ENCODE peak calls at places on chromosomes 5 and 9, in four cellular contexts. T is uterus, G is HepG2, D is gastrocnemius medialis. Q is an unnamed sample.

GRCh38 chr9:135615666-135616620 is 23.4 kb downstream of the GLT6D1 start:
- DNase-seq in T (no peak), G (no peak), D (no peak), Q (no peak)

GRCh38 chr9:113949206-113950078 is 73.3 kb downstream of the ZNF618 start:
- DNase-seq in T (no peak), G (no peak), D (no peak), Q (no peak)

GRCh38 chr9:98495530-98495929 is 213.2 kb downstream of the GABBR2 start:
- DNase-seq in T (no peak), G (no peak), D (no peak), Q (no peak)

GRCh38 chr9:27625751-27626628 is 52.7 kb upstream of the C9orf72 start:
- DNase-seq in T (no peak), G (no peak), D (no peak), Q (no peak)

GRCh38 chr9:17349816-17350215 is 215.0 kb downstream of the CNTLN start:
- DNase-seq in T (no peak), G (no peak), D (no peak), Q (no peak)

GRCh38 chr9:83620841-83621636 is 1.9 kb upstream of the IDNK start:
- DNase-seq in T (no peak), G (peak), D (no peak), Q (peak)

GRCh38 chr5:40410231-40410861 is 269.4 kb upstream of the PTGER4 start:
- DNase-seq in T (no peak), G (no peak), D (peak), Q (no peak)

GRCh38 chr5:10524376-10525123 is 39.3 kb upstream of the ANKRD33B start:
- DNase-seq in T (no peak), G (no peak), D (peak), Q (no peak)

GRCh38 chr5:141889282-141889871 is 11.2 kb upstream of the PCDH1 start:
- DNase-seq in T (no peak), G (no peak), D (no peak), Q (peak)

GRCh38 chr9:133184971-133185370 is 21.3 kb upstream of the GBGT1 start:
- DNase-seq in T (peak), G (peak), D (no peak), Q (peak)

GRCh38 chr9:127567119-127567897 is 44.8 kb upstream of the STXBP1 start:
- DNase-seq in T (peak), G (no peak), D (peak), Q (peak)

GRCh38 chr9:78363221-78363620 is 66.3 kb downstream of the PSAT1 start:
- DNase-seq in T (no peak), G (no peak), D (no peak), Q (no peak)

GRCh38 chr5:138439537-138440225 is 824 bp downstream of the REEP2 start:
- DNase-seq in T (no peak), G (no peak), D (no peak), Q (no peak)

GRCh38 chr5:96692436-96692835 is 30.3 kb downstream of the CAST start:
- DNase-seq in T (no peak), G (no peak), D (no peak), Q (peak)

GRCh38 chr9:96256800-96257199 is 45.2 kb downstream of the HSD17B3 start:
- DNase-seq in T (no peak), G (peak), D (no peak), Q (no peak)

GRCh38 chr9:71607571-71607970 is 160.7 kb downstream of the CEMIP2 start:
- DNase-seq in T (no peak), G (no peak), D (peak), Q (no peak)

GRCh38 chr5:55638455-55638854 is 73.7 kb downstream of the SLC38A9 start:
- DNase-seq in T (no peak), G (no peak), D (no peak), Q (no peak)
- TF ChIP-seq POLR2A in T (no peak), G (no peak), D (no peak), Q (no peak)

DNA sequence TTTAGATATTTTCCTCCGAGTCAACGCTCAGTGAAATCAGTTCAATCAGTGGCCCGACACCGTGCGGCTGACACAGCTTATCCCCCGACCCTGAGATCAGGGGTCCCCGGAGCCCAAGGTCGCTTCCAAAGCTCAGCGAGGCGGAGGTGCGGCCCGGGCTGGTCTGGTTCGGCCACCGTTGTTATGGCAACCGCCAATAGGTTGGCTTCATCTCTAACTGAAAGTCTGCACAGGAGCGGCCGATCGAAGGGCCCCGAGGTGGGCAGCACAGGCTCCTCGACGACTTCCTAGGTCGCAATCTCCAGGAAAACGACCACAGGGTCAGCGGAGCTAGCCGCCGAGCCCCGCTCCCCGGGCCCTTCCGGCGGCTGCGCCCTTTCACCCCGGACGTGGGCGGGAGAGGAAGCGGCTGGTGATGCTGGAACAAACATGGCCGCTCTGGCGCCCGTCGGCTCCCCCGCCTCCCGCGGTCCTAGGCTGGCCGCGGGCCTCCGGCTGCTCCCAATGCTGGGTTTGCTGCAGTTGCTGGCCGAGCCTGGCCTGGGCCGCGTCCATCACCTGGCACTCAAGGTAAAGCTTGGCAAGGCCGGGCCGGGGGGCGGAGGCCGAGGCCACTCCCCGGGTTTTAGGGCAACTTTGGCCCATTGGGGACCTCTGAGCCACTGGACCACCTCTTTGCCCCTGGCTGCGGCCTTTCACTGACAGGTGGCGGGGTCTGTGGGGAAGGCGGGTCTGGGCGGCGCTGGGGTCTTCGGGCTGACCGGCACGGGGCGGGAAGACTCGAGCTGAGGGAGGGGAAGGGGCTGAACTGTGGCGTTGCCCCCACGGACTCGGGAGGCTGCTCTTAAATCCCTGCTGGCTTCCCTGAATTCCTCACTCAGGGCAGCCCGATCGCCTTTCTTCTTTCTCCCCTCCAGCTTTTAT is at the start of gene GPR107:
- DNase-seq in T (peak), G (peak), D (peak), Q (peak)
- TF ChIP-seq POLR2A in T (peak), G (peak), D (peak), Q (peak)

GRCh38 chr5:160457255-160457654 is 35.6 kb downstream of the PTTG1 start:
- DNase-seq in T (no peak), G (no peak), D (no peak), Q (no peak)

GRCh38 chr5:160461378-160461777 is 39.7 kb downstream of the PTTG1 start:
- DNase-seq in T (no peak), G (no peak), D (no peak), Q (no peak)

GRCh38 chr5:160460377-160461049 is 38.9 kb downstream of the PTTG1 start:
- DNase-seq in T (no peak), G (no peak), D (no peak), Q (no peak)

GRCh38 chr5:160456778-160457177 is 35.1 kb downstream of the PTTG1 start:
- DNase-seq in T (no peak), G (no peak), D (no peak), Q (no peak)

GRCh38 chr5:160458971-160459800 is 37.5 kb downstream of the PTTG1 start:
- DNase-seq in T (no peak), G (no peak), D (no peak), Q (no peak)
- TF ChIP-seq POLR2A in T (no peak), G (no peak), D (no peak), Q (no peak)

DNA sequence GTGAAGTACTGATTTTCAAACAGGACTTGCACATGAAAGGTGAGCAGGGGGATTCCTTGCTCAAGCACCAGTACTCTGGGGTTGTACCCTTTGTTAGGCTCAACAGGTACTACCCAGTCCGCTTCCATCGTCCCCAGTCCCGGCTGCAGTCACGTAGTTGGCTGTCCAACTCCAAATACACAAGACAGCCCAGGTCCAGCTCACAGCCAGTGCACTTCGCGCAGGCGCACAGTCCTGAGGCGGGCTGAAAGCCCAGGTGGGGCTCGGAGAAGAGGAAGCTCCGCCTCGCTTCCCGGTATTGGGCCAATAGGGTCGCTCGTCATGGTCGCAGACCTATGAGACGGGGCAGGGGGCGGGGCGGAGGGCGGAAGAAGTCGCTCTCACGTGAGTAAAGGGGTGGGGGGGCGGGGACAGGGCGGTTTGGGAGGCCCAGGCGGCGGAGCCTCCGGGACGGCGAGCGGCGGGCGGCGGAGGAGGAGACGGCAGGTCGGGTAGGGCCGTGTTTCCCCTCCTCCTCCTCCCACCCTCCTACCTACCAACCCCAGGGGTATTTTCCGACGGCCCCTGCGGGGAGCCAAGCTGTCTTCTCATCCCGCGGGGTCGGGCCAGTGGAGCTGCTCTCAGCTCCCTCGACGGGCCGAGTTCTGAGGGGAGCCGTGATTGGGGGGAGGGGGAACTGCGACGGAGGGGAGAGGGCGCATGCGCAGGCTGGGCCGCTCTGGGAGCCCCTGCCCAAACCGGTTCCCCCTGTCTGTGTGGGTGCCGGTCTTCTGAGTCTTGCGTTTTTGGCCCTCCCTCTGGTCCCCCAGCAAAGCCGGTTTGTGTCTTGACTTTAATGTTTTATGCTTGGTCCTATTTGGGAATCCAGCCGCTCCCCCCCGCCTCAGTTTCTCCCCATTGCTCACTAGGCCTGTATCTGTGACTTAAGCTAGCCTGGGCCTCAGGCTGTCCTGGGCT is at the start of gene RABGAP1:
- DNase-seq in T (peak), G (peak), D (peak), Q (peak)
- TF ChIP-seq POLR2A in T (peak), G (peak), D (peak), Q (peak)

GRCh38 chr5:134148316-134148715 is 28.4 kb downstream of the SKP1 start:
- DNase-seq in T (no peak), G (no peak), D (no peak), Q (no peak)
- TF ChIP-seq POLR2A in T (no peak), G (no peak), D (no peak), Q (no peak)

DNA sequence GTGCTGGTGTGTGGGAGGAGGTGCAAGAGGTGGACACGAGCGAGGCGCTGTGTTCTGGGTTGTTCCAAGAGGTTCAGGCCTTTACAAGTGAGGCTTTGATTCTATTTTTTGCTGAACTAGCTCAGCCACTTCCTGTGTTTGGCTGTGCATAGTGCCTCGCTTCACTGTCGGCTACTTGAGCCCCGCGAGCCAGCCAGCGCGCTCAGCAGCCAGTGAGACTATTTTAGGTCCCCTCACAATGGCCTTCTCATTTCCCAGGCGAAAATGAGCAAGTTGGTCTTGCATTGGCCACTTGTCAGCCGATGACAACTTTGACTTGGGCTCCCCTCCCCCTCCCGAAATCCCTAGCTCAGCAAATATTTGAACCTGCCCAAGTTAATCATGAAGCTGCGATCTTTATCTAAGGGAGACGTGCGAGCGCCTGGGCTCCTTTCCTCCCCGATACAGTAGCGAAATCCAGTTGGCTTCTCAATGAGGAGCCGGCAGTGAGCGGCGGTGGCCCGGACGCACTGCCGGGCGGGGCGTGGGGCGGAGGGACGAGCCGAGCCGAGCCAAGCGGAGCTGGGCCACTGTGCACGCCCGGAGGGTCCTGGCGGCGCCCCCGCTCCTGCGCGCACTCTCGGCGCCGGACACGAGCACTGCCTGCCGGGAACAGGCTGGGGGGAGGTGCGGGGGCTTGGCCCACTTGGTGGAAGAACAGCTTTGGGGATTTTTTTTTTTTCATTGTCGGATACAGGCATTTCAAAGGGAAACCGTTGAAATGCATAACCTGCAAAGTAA is 72.6 kb downstream of the PIK3R1 start:
- DNase-seq in T (peak), G (peak), D (peak), Q (peak)
- TF ChIP-seq POLR2A in T (no peak), G (peak), D (peak), Q (peak)

DNA sequence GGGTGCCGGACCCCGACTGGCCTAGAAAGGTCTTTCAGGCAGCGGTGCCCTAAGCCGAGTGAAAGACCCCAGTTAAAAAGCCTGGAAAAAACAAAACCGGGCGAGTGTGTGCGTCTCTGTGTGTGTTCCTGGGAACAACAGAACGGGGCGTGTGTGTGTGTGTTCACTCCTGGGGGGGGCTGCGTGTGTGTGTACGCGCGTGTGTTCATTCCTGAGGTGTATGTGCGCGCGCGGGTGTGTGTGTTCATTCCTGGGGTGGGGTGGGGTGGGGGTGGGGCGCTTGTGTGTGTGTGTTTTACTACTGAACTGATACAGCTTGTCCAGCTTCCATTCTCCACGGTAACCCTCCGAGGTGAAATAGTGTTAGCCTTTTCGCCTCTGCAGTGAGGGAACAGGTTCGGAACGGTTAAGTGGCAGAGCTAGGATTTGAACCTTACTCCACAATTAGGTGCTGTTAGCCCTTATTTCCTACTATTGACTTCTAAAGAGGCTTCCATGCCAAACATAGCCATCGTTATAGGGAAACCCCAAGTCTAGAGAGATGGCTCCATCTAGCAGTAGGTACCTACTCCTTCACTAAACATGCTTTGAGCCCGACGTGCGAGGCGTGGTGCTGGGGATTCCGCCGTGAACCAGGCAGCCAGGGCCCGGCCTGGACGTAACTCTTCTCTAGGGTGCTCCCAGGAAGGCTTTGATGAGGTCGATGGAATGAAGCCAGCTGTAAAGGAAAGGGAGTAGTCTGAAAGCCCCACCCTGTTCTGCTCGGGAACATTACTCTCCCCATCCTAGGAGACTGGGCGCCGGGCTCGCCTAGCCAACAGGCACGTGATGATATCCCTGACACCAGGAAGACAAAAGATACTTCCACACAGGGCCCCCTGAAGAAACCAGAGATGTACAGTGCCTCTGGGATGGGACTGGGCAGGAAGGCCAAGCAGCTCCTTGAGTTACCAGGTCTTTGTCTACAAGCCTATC is 734 bp upstream of the SKP1 start:
- DNase-seq in T (peak), G (peak), D (peak), Q (peak)
- TF ChIP-seq POLR2A in T (no peak), G (no peak), D (no peak), Q (no peak)

GRCh38 chr9:137188490-137189296 is at the start of the genes ANAPC2 and SSNA1:
- DNase-seq in T (peak), G (peak), D (peak), Q (peak)
- TF ChIP-seq POLR2A in T (peak), G (no peak), D (peak), Q (peak)

GRCh38 chr9:137972355-137972987 is 94.9 kb downstream of the CACNA1B start:
- DNase-seq in T (no peak), G (no peak), D (no peak), Q (no peak)
- TF ChIP-seq POLR2A in T (no peak), G (no peak), D (no peak), Q (no peak)

Q was measured in erythroblast.